ENCODE peak calls at places on chromosomes 5 and 9, in five cellular contexts. I is PC-3, H is GM23338, Z is cardiac muscle cell, T is lung. V is an unnamed sample.

GRCh38 chr5:143699121-143699520 is 112.8 kb upstream of the HMHB1 start:
- DNase-seq in I (no peak), Z (no peak), H (no peak), T (no peak), V (no peak)

GRCh38 chr5:6567835-6568234 is 65.0 kb downstream of the NSUN2 start:
- DNase-seq in H (no peak), I (no peak), Z (no peak), T (no peak), V (no peak)

GRCh38 chr5:124806026-124806856 is 59.8 kb upstream of the ZNF608 start:
- DNase-seq in Z (peak; percentile 94), I (peak; percentile 20), H (peak; percentile 39), T (peak; percentile 70), V (peak; percentile 86)

GRCh38 chr9:77544491-77545000 is 103.6 kb downstream of the GNA14 start:
- DNase-seq in I (no peak), Z (no peak), H (no peak), T (no peak), V (no peak)

GRCh38 chr9:97874617-97875016 is 21.6 kb downstream of the FOXE1 start:
- DNase-seq in T (no peak), I (no peak), H (no peak), Z (no peak), V (no peak)

GRCh38 chr5:135106610-135107009 is 72.6 kb upstream of the PITX1 start:
- DNase-seq in I (no peak), T (no peak), Z (no peak), H (no peak), V (no peak)

GRCh38 chr5:74433255-74434123 is 207.0 kb downstream of the ENC1 start:
- DNase-seq in T (no peak), H (peak; percentile 30), I (peak; percentile 8), Z (no peak), V (no peak)

GRCh38 chr5:81554647-81555046 is 160.7 kb upstream of the ACOT12 start:
- DNase-seq in I (no peak), Z (no peak), T (no peak), H (no peak), V (no peak)

GRCh38 chr5:125134216-125135081 is 388.0 kb upstream of the ZNF608 start:
- DNase-seq in T (no peak), I (peak; percentile 35), Z (no peak), H (peak; percentile 22), V (no peak)

GRCh38 chr5:8923516-8923915 is 622.4 kb downstream of the SEMA5A start:
- DNase-seq in I (no peak), T (no peak), H (no peak), Z (no peak), V (no peak)

GRCh38 chr9:99464568-99464967 is 242.5 kb downstream of the SEC61B start:
- DNase-seq in Z (no peak), T (no peak), I (no peak), H (no peak), V (no peak)

GRCh38 chr5:135341696-135342095 is 57.3 kb downstream of the MACROH2A1 start:
- DNase-seq in H (no peak), Z (no peak), T (no peak), I (no peak), V (no peak)

GRCh38 chr5:88825782-88826110 is 57.2 kb downstream of the MEF2C start:
- DNase-seq in H (no peak), I (no peak), T (no peak), Z (no peak), V (no peak)
- H3K4me1 ChIP-seq in H (peaks cover 37% of the 10 kb centered on the region), I (peaks cover 30% of the 10 kb centered on the region), T (peaks cover 3% of the 10 kb centered on the region), Z (peaks cover 46% of the 10 kb centered on the region), V (peaks cover 25% of the 10 kb centered on the region)

GRCh38 chr5:138790684-138791083 is 37.5 kb downstream of the CTNNA1 start:
- DNase-seq in T (no peak), I (no peak), Z (no peak), H (no peak), V (no peak)
- H3K4me1 ChIP-seq in T (peaks cover 2% of the 10 kb centered on the region), I (no peaks in the 10 kb centered on the region), Z (peaks cover 10% of the 10 kb centered on the region), H (peaks cover 9% of the 10 kb centered on the region), V (peaks cover 12% of the 10 kb centered on the region)

GRCh38 chr9:94639996-94640376 is 668 bp upstream of the FBP1 start:
- DNase-seq in H (peak; percentile 86), T (no peak), Z (no peak), I (peak; percentile 55), V (no peak)
- H3K4me1 ChIP-seq in H (peaks cover 4% of the 10 kb centered on the region), T (peaks cover 10% of the 10 kb centered on the region), Z (peaks cover 5% of the 10 kb centered on the region), I (peaks cover 24% of the 10 kb centered on the region), V (peaks cover 22% of the 10 kb centered on the region)

DNA sequence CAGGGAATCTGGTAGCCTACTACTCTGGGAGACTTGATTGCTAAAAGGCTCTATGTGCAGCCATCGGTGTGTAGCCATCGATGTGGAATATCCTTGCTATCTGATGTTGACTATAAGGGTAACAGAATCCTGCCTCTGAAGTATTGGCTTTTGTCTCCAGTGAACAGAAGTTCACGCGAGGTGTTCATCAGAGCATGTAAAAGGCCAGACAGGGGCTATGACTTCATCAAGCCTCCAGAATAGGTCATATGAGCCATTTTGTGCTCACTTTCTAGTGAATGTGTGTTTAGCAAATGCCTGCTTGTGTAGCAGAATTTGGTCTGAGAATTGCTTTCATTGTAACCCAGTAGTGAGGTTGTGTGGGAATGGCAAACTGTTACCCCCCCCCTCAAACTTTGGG is 66.7 kb upstream of the RAD23B start:
- DNase-seq in Z (no peak), I (no peak), H (no peak), T (no peak), V (no peak)
- H3K4me1 ChIP-seq in Z (peaks cover 1% of the 10 kb centered on the region), I (peaks cover 21% of the 10 kb centered on the region), H (peaks cover 5% of the 10 kb centered on the region), T (no peaks in the 10 kb centered on the region), V (no peaks in the 10 kb centered on the region)

GRCh38 chr5:139950436-139950835 is 92.7 kb downstream of the NRG2 start:
- DNase-seq in I (no peak), T (no peak), H (no peak), Z (no peak), V (no peak)

GRCh38 chr5:139951296-139951924 is 91.7 kb downstream of the NRG2 start:
- DNase-seq in Z (no peak), T (peak; percentile 23), I (no peak), H (no peak), V (no peak)

GRCh38 chr5:139952464-139953070 is 90.5 kb downstream of the NRG2 start:
- DNase-seq in T (no peak), H (no peak), Z (no peak), I (no peak), V (no peak)

GRCh38 chr5:139954022-139954421 is 89.1 kb downstream of the NRG2 start:
- DNase-seq in H (no peak), I (no peak), T (no peak), Z (peak; percentile 45), V (no peak)

GRCh38 chr5:139951983-139952382 is 91.1 kb downstream of the NRG2 start:
- DNase-seq in I (no peak), H (no peak), T (no peak), Z (no peak), V (no peak)
- H3K4me1 ChIP-seq in I (no peaks in the 10 kb centered on the region), H (peaks cover 7% of the 10 kb centered on the region), T (no peaks in the 10 kb centered on the region), Z (peaks cover 35% of the 10 kb centered on the region), V (no peaks in the 10 kb centered on the region)

GRCh38 chr5:78530342-78531096 is 118.1 kb downstream of the LHFPL2 start:
- DNase-seq in I (peak; percentile 49), H (no peak), T (no peak), Z (no peak), V (no peak)

GRCh38 chr5:78526049-78526525 is 122.5 kb downstream of the LHFPL2 start:
- DNase-seq in T (no peak), I (peak; percentile 68), H (no peak), Z (no peak), V (no peak)

GRCh38 chr5:78523314-78524193 is 125.0 kb downstream of the LHFPL2 start:
- DNase-seq in T (no peak), I (no peak), H (no peak), Z (no peak), V (no peak)

GRCh38 chr5:78527925-78528324 is 120.6 kb downstream of the LHFPL2 start:
- DNase-seq in T (no peak), I (no peak), Z (no peak), H (no peak), V (no peak)

DNA sequence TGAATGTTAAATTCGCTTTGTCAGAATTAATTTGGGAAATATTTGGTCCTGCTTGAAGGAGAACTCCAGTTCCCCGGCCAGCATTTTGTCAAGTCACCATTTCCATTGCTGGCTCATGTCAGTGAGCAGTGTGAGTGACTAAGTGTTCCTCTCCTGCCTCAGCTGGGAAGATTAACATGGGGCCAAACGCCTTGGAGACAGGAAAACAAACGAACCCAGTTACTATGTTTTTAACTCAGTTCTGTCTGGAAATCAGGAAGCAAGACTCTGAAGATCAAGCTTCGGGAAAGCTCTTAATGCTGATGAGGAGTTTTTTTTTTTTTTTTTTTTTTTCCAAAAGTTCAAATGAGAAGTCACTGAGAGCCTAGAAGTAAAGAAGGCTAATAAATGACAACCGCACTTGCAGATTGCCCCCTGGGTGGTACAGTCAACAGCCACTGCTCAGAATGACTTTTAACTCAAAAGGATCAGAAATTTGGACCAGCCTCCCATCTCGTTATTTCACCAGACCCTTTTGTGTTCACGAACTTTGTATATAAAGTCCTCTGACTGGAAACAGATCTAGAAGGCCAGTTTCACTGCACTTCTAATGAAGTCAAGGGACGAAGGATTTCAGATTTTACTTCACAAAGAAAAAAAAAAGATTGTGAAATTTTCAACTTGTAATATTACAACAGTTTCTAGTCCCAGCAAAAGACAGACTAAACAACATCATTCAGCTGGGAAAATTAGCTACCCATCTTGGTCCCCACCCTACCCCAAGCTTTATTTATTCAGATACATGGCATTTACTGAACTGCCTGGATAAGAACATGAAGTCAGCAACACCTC is 121.3 kb downstream of the LHFPL2 start:
- DNase-seq in T (peak; percentile 61), Z (peak; percentile 60), H (peak; percentile 62), I (peak; percentile 52), V (peak; percentile 69)
- H3K4me1 ChIP-seq in T (peaks cover 13% of the 10 kb centered on the region), Z (peaks cover 68% of the 10 kb centered on the region), H (peaks cover 12% of the 10 kb centered on the region), I (peaks cover 40% of the 10 kb centered on the region), V (peaks cover 12% of the 10 kb centered on the region)

GRCh38 chr9:134686896-134687295 is 45.3 kb downstream of the COL5A1 start:
- DNase-seq in T (no peak), H (no peak), Z (no peak), I (no peak), V (no peak)

GRCh38 chr9:134689320-134690181 is 47.9 kb downstream of the COL5A1 start:
- DNase-seq in I (peak; percentile 42), H (peak; percentile 59), Z (peak; percentile 67), T (peak; percentile 59), V (peak; percentile 60)

GRCh38 chr9:134688661-134689319 is 47.2 kb downstream of the COL5A1 start:
- DNase-seq in Z (no peak), H (no peak), T (no peak), I (no peak), V (no peak)

GRCh38 chr9:134687556-134687955 is 46.0 kb downstream of the COL5A1 start:
- DNase-seq in I (no peak), H (no peak), T (no peak), Z (no peak), V (no peak)

DNA sequence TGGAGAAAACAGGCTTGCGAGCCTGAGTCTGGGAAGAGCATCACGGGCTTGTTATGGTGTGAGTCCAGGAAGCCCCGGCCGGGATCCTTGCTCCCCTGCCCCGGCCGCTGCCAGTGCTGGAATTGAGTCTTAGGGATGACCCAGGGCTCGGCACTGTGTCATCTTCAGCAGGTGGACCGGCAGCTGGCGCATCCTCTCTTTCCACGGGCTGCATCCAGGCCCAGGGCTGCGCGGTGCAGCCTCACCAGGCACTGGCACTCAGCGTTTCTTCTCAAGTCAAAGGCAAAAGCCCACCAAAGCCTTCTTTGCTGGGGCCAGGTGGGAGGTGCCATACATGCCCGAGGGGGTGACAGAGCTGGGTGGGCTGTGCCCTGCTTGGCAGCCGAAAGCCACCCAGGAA is 46.6 kb downstream of the COL5A1 start:
- DNase-seq in Z (no peak), H (no peak), I (no peak), T (no peak), V (no peak)
- H3K4me1 ChIP-seq in Z (peaks cover 29% of the 10 kb centered on the region), H (no peaks in the 10 kb centered on the region), I (no peaks in the 10 kb centered on the region), T (no peaks in the 10 kb centered on the region), V (no peaks in the 10 kb centered on the region)